ENCODE peak calls at places on chromosomes 4 and X, in four cellular contexts. One of them, this sample, is unnamed. For H3K79me1, the result is how much of the 10 kb centered on the place peaks cover.

GRCh38 chr4:184907216-184907615 is 81.4 kb upstream of the ACSL1 start:
- DNase-seq in IMR-90: no peak
- DNase-seq in mesendoderm: no peak
- DNase-seq in H1: no peak
- DNase-seq in this sample: no peak

GRCh38 chr4:10157478-10158354 is 41.1 kb upstream of the WDR1 start:
- DNase-seq in IMR-90: peak
- DNase-seq in mesendoderm: peak
- DNase-seq in H1: peak
- DNase-seq in this sample: peak

GRCh38 chr4:108830509-108831244 is 67.8 kb upstream of the ETNPPL start:
- DNase-seq in IMR-90: peak
- DNase-seq in mesendoderm: peak
- DNase-seq in H1: no peak
- DNase-seq in this sample: no peak

GRCh38 chr4:2259036-2259540 is 2.8 kb downstream of the MXD4 start:
- DNase-seq in IMR-90: no peak
- DNase-seq in mesendoderm: no peak
- DNase-seq in H1: no peak
- DNase-seq in this sample: no peak

GRCh38 chrX:72060196-72060974 is 71.3 kb downstream of the RTL5 start:
- DNase-seq in IMR-90: peak
- DNase-seq in mesendoderm: peak
- DNase-seq in H1: peak
- DNase-seq in this sample: peak

GRCh38 chr4:98284640-98285046 is 23.5 kb downstream of the RAP1GDS1 start:
- DNase-seq in IMR-90: peak
- DNase-seq in mesendoderm: peak
- DNase-seq in H1: no peak
- DNase-seq in this sample: peak

GRCh38 chr4:73311428-73311827 is 52.8 kb upstream of the ANKRD17 start:
- DNase-seq in IMR-90: peak
- DNase-seq in mesendoderm: peak
- DNase-seq in H1: no peak
- DNase-seq in this sample: no peak

GRCh38 chr4:126790633-126791032 is 842.1 kb upstream of the INTU start:
- DNase-seq in IMR-90: peak
- DNase-seq in mesendoderm: no peak
- DNase-seq in H1: no peak
- DNase-seq in this sample: no peak

GRCh38 chr4:154626793-154627484 is 14.5 kb upstream of the FGG start:
- DNase-seq in IMR-90: peak
- DNase-seq in mesendoderm: peak
- DNase-seq in H1: peak
- DNase-seq in this sample: peak

GRCh38 chr4:169163947-169164668 is 106.6 kb downstream of the SH3RF1 start:
- DNase-seq in IMR-90: no peak
- DNase-seq in mesendoderm: no peak
- DNase-seq in H1: no peak
- DNase-seq in this sample: no peak

GRCh38 chrX:124421898-124422622 is 75.7 kb downstream of the SH2D1A start:
- DNase-seq in IMR-90: no peak
- DNase-seq in mesendoderm: peak
- DNase-seq in H1: no peak
- DNase-seq in this sample: peak

GRCh38 chr4:6277935-6278800 is 8.5 kb downstream of the WFS1 start:
- DNase-seq in IMR-90: peak
- DNase-seq in mesendoderm: no peak
- DNase-seq in H1: no peak
- DNase-seq in this sample: no peak
- H3K79me1 ChIP-seq in IMR-90: under half
- H3K79me1 ChIP-seq in mesendoderm: under half
- H3K79me1 ChIP-seq in H1: under half
- H3K79me1 ChIP-seq in this sample: under half

GRCh38 chr4:121698119-121698732 is 1.4 kb upstream of the ANXA5 start:
- DNase-seq in IMR-90: no peak
- DNase-seq in mesendoderm: no peak
- DNase-seq in H1: no peak
- DNase-seq in this sample: no peak
- H2BK15ac ChIP-seq in IMR-90: no peak
- H2BK15ac ChIP-seq in mesendoderm: no peak
- H2BK15ac ChIP-seq in H1: peak
- H2BK15ac ChIP-seq in this sample: no peak

DNA sequence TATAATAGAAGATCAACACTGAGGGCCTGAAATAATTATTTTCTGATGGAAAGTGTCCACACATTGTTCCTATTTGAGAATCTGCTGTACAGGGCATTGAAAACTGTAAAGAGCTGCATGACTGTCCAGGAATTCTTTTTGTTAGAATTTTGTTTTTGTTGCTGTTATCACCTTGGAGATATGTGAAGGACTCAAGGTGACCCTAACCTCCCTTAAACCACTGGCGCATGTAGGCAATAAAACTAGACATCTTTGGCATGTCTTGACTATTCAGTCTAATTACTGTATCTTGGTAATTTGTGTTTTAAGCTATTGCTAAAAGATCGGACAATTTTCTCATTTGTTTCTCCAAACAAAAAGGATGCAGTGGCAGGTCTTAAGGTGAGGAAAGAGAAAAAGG is 55.5 kb upstream of the SMIM10 start:
- DNase-seq in IMR-90: no peak
- DNase-seq in mesendoderm: no peak
- DNase-seq in H1: no peak
- DNase-seq in this sample: no peak
- H4K5ac ChIP-seq in IMR-90: no peak
- H4K5ac ChIP-seq in mesendoderm: no peak
- H4K5ac ChIP-seq in H1: no peak
- H4K5ac ChIP-seq in this sample: no peak

GRCh38 chr4:1213336-1213995 is 35.5 kb downstream of the CTBP1 start:
- DNase-seq in IMR-90: no peak
- DNase-seq in mesendoderm: no peak
- DNase-seq in H1: no peak
- DNase-seq in this sample: no peak
- H3K79me1 ChIP-seq in IMR-90: under half
- H3K79me1 ChIP-seq in mesendoderm: under half
- H3K79me1 ChIP-seq in H1: under half
- H3K79me1 ChIP-seq in this sample: under half

DNA sequence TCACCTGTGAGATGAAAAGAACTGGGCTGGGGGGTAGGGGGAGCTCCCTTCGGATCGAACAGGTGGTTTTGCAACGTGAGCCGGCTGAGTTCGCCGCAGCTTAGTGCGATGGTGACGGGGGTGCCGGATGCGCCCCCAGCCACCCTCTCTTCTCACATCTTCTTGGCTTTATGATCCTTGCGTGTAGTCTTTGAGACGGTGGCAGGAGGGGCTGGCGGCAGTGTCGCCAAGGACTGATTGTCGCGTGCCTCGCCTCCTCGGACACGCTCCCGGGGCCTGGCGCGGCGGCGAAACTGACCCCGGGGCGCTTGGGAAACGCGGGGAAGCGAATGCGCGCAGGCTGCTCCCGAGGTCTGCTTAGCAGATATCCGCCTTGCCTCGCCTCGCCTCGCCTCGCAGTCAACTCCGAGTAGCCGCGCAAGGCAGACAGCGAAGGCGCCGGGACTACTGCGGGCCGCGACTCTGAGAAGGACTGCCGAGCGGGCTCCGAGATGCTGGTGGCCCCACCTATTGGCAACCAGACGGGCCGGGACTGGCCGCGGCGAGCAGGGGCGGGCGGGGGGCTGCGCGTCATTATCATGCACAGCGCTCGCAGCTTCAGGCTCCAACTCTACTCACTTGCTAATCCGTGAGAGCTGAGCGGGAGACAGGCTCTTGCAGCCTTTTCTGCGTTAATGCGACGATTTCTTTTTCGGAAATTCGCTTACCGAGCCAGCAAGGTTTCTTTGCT is 1.5 kb downstream of the GRID2 start:
- DNase-seq in IMR-90: peak
- DNase-seq in mesendoderm: peak
- DNase-seq in H1: peak
- DNase-seq in this sample: peak
- H2BK15ac ChIP-seq in IMR-90: no peak
- H2BK15ac ChIP-seq in mesendoderm: no peak
- H2BK15ac ChIP-seq in H1: no peak
- H2BK15ac ChIP-seq in this sample: no peak

GRCh38 chrX:7266261-7266660 is 118.3 kb upstream of the PUDP start:
- DNase-seq in IMR-90: peak
- DNase-seq in mesendoderm: no peak
- DNase-seq in H1: no peak
- DNase-seq in this sample: no peak
- H4K5ac ChIP-seq in IMR-90: no peak
- H4K5ac ChIP-seq in mesendoderm: no peak
- H4K5ac ChIP-seq in H1: no peak
- H4K5ac ChIP-seq in this sample: no peak